ENCODE peak calls at places on chromosomes 13 and 19, in seven cellular contexts. D is PC-9, M is tibial artery, C is testis, Z is thoracic aorta, K is right cardiac atrium, V is PC-3. R is an unnamed sample.

GRCh38 chr13:41289463-41289881 is 21.6 kb upstream of the NAA16 start:
- DNase-seq in C (no peak), Z (no peak), D (no peak), K (no peak), M (no peak), V (no peak), R (no peak)

GRCh38 chr13:19864339-19865309 is 1.2 kb upstream of the ZMYM5 start:
- DNase-seq in C (peak; percentile 78), Z (no peak), V (peak; percentile 82), K (peak; percentile 68), D (peak; percentile 58), M (peak; percentile 79), R (no peak)

GRCh38 chr13:50894042-50894441 is 15.5 kb upstream of the RNASEH2B start:
- DNase-seq in Z (no peak), V (no peak), C (no peak), K (no peak), D (no peak), M (no peak), R (no peak)

GRCh38 chr19:50189326-50189725 is 14.1 kb upstream of the MYH14 start:
- DNase-seq in M (no peak), V (no peak), D (no peak), K (no peak), Z (no peak), C (no peak), R (no peak)

GRCh38 chr19:39927076-39927475 is 7.4 kb downstream of the FCGBP start:
- DNase-seq in M (peak; percentile 34), C (no peak), K (no peak), Z (no peak), D (no peak), V (no peak), R (no peak)

GRCh38 chr13:101346942-101347728 is 69.2 kb downstream of the NALCN start:
- DNase-seq in D (no peak), C (no peak), V (no peak), K (no peak), M (no peak), Z (no peak), R (peak; percentile 12)

GRCh38 chr13:42218576-42218975 is 53.4 kb upstream of the AKAP11 start:
- DNase-seq in Z (no peak), V (no peak), K (peak; percentile 11), C (no peak), D (no peak), M (no peak), R (no peak)

GRCh38 chr19:17648097-17648660 is 40.0 kb downstream of the UNC13A start:
- DNase-seq in V (no peak), K (no peak), D (no peak), Z (no peak), C (peak; percentile 27), M (no peak), R (no peak)

GRCh38 chr13:110126391-110126961 is 180.5 kb downstream of the COL4A1 start:
- DNase-seq in M (no peak), D (peak; percentile 99), C (no peak), K (peak; percentile 66), Z (no peak), V (peak; percentile 89), R (peak; percentile 85)

GRCh38 chr19:56071151-56071550 is 49.9 kb downstream of the ZNF787 start:
- DNase-seq in K (no peak), C (no peak), V (peak; percentile 59), Z (no peak), M (no peak), D (no peak), R (no peak)

GRCh38 chr19:58317481-58318072 is 9.2 kb upstream of the ZSCAN22 start:
- DNase-seq in K (no peak), M (no peak), Z (no peak), C (no peak), D (no peak), V (peak; percentile 71), R (no peak)

GRCh38 chr19:6073858-6074708 is 36.2 kb downstream of the RFX2 start:
- DNase-seq in Z (no peak), D (no peak), V (no peak), M (peak; percentile 57), K (no peak), C (no peak), R (no peak)

GRCh38 chr13:94050686-94051085 is 428.8 kb downstream of the DCT start:
- DNase-seq in M (no peak), V (no peak), Z (no peak), D (no peak), C (no peak), K (no peak), R (no peak)

GRCh38 chr13:92553470-92554114 is 673.0 kb upstream of the GPC6 start:
- DNase-seq in Z (no peak), D (no peak), V (no peak), K (no peak), C (no peak), M (no peak), R (no peak)

GRCh38 chr13:110408286-110408685 is 101.2 kb downstream of the COL4A2 start:
- DNase-seq in C (no peak), V (no peak), Z (no peak), D (no peak), M (no peak), K (no peak), R (no peak)

GRCh38 chr19:5246554-5247155 is 94.0 kb downstream of the PTPRS start:
- DNase-seq in M (no peak), Z (no peak), C (no peak), D (no peak), K (no peak), V (no peak), R (no peak)

GRCh38 chr13:74669149-74669548 is 534.9 kb upstream of the KLF12 start:
- DNase-seq in M (no peak), V (no peak), D (no peak), K (no peak), Z (no peak), C (no peak), R (no peak)

GRCh38 chr13:95059306-95059705 is 241.9 kb downstream of the ABCC4 start:
- DNase-seq in K (no peak), M (no peak), V (no peak), C (no peak), D (no peak), Z (no peak), R (no peak)

GRCh38 chr19:57406516-57407123 is 4.3 kb upstream of the ZNF17 start:
- DNase-seq in V (peak; percentile 76), D (peak; percentile 61), K (peak; percentile 60), C (peak; percentile 78), M (no peak), Z (no peak), R (no peak)

GRCh38 chr13:25292301-25292700 is 5.0 kb upstream of the MTMR6 start:
- DNase-seq in Z (no peak), D (no peak), M (no peak), K (no peak), C (no peak), V (peak; percentile 6), R (no peak)

GRCh38 chr13:45413826-45414312 is 4.3 kb downstream of the SLC25A30 start:
- DNase-seq in C (no peak), Z (no peak), D (no peak), K (no peak), V (no peak), M (no peak), R (no peak)

GRCh38 chr19:39696418-39696817 is 7.9 kb upstream of the LGALS14 start:
- DNase-seq in V (peak; percentile 71), D (peak; percentile 73), C (no peak), M (no peak), K (no peak), Z (no peak), R (no peak)

GRCh38 chr19:15159251-15159650 is 41.5 kb downstream of the NOTCH3 start:
- DNase-seq in Z (no peak), K (no peak), M (no peak), D (no peak), V (peak; percentile 16), C (no peak), R (no peak)

GRCh38 chr19:39524495-39524894 is 8.2 kb downstream of the EID2B start:
- DNase-seq in K (no peak), V (no peak), Z (no peak), C (no peak), D (no peak), M (no peak), R (no peak)

GRCh38 chr19:39679791-39680168 is 24.1 kb downstream of the LGALS16 start:
- DNase-seq in C (no peak), M (no peak), V (no peak), Z (no peak), D (no peak), K (no peak), R (no peak)

GRCh38 chr19:45817725-45818301 is 2.7 kb upstream of the RSPH6A start:
- DNase-seq in Z (no peak), V (peak; percentile 28), M (no peak), K (no peak), C (no peak), D (no peak), R (no peak)

GRCh38 chr19:44903602-44904425 is 1.8 kb upstream of the APOE start:
- DNase-seq in D (peak; percentile 42), M (peak; percentile 81), V (peak; percentile 50), Z (no peak), C (peak; percentile 86), K (peak; percentile 66), R (no peak)

GRCh38 chr13:73411067-73411809 is 352.4 kb downstream of the KLF5 start:
- DNase-seq in M (no peak), Z (no peak), C (no peak), V (peak; percentile 42), D (no peak), K (no peak), R (no peak)

GRCh38 chr13:107370036-107370785 is 802.3 kb upstream of the ARGLU1 start:
- DNase-seq in K (no peak), M (no peak), C (no peak), Z (no peak), D (no peak), V (peak; percentile 50), R (no peak)

GRCh38 chr19:1284979-1285736 is 515 bp upstream of the EFNA2 start:
- DNase-seq in K (no peak), M (no peak), D (no peak), Z (no peak), C (no peak), V (no peak), R (no peak)
- H3K27ac ChIP-seq in K (no peak overlapping the region), M (no peak overlapping the region), D (no peak overlapping the region), Z (no peak overlapping the region), C (no peak overlapping the region), V (no peak overlapping the region), R (no peak overlapping the region)

GRCh38 chr13:103178986-103179695 is 112.9 kb upstream of the SLC10A2 start:
- DNase-seq in V (no peak), C (no peak), M (no peak), D (no peak), Z (no peak), K (no peak), R (no peak)
- H3K27ac ChIP-seq in V (no peak overlapping the region), C (no peak overlapping the region), M (no peak overlapping the region), D (no peak overlapping the region), Z (no peak overlapping the region), K (no peak overlapping the region), R (no peak overlapping the region)

GRCh38 chr19:13008926-13009787 is 13.9 kb downstream of the NFIX start:
- DNase-seq in C (no peak), K (no peak), Z (no peak), V (peak; percentile 43), M (no peak), D (no peak), R (no peak)
- H3K27ac ChIP-seq in C (peak overlapping the region; percentile 94), K (peak overlapping the region; percentile 7), Z (peak overlapping the region; percentile 99), V (no peak overlapping the region), M (peak overlapping the region; percentile 88), D (no peak overlapping the region), R (no peak overlapping the region)

GRCh38 chr13:32733685-32734084 is 147.4 kb downstream of the PDS5B start:
- DNase-seq in Z (no peak), M (no peak), D (no peak), V (no peak), C (no peak), K (no peak), R (no peak)
- H3K27ac ChIP-seq in Z (no peak overlapping the region), M (no peak overlapping the region), D (no peak overlapping the region), V (no peak overlapping the region), C (no peak overlapping the region), K (no peak overlapping the region), R (peak overlapping the region; percentile 57)